ENCODE peak calls at places on chromosomes 3 and 15, in five cellular contexts. M is A549, I is left lung, T is right atrium auricular region, N is lung. U is an unnamed sample.

GRCh38 chr15:81939604-81940440 is 106.0 kb downstream of the MEX3B start:
- DNase-seq in N (no peak), I (no peak), M (peak), T (no peak), U (no peak)

GRCh38 chr15:56307180-56307579 is 58.0 kb upstream of the TEX9 start:
- DNase-seq in N (no peak), I (no peak), M (no peak), T (no peak), U (no peak)

GRCh38 chr3:77915341-77915740 is 875.4 kb downstream of the ROBO2 start:
- DNase-seq in M (no peak), T (no peak), N (no peak), I (no peak), U (no peak)

GRCh38 chr3:178131801-178132200 is 404.4 kb upstream of the KCNMB2 start:
- DNase-seq in M (no peak), N (no peak), I (no peak), T (no peak), U (no peak)

GRCh38 chr15:39133201-39133600 is 447.7 kb upstream of the THBS1 start:
- DNase-seq in I (no peak), T (no peak), N (no peak), M (peak), U (no peak)

GRCh38 chr3:63479661-63480035 is 172.8 kb upstream of the SNTN start:
- DNase-seq in I (no peak), M (no peak), N (no peak), T (no peak), U (peak)

GRCh38 chr3:152232679-152233078 is 36.0 kb upstream of the MBNL1 start:
- DNase-seq in I (no peak), N (no peak), T (no peak), M (no peak), U (no peak)

GRCh38 chr15:49152552-49153337 is 2.7 kb downstream of the COPS2 start:
- DNase-seq in T (no peak), N (no peak), M (no peak), I (no peak), U (no peak)

GRCh38 chr3:31576521-31576920 is 43.8 kb downstream of the STT3B start:
- DNase-seq in I (no peak), M (no peak), T (no peak), N (no peak), U (no peak)

GRCh38 chr3:77648214-77648613 is 608.3 kb downstream of the ROBO2 start:
- DNase-seq in T (no peak), I (no peak), M (no peak), N (no peak), U (no peak)

GRCh38 chr15:40762919-40763800 is 708 bp upstream of the GCHFR start:
- DNase-seq in M (no peak), T (peak), N (peak), I (peak), U (peak)

GRCh38 chr15:56918907-56919707 is 663 bp downstream of the TCF12 start:
- DNase-seq in T (peak), M (peak), I (peak), N (peak), U (peak)

GRCh38 chr15:97909291-97909891 is 51.1 kb upstream of the ARRDC4 start:
- DNase-seq in M (peak), N (peak), T (peak), I (peak), U (peak)

GRCh38 chr3:122493296-122493695 is 21.4 kb downstream of the KPNA1 start:
- DNase-seq in N (no peak), T (no peak), I (no peak), M (no peak), U (no peak)

GRCh38 chr15:68176601-68177000 is 28.5 kb downstream of the CALML4 start:
- DNase-seq in M (no peak), N (no peak), T (no peak), I (no peak), U (no peak)

GRCh38 chr15:99564221-99565030 is 1.4 kb upstream of the MEF2A start:
- DNase-seq in T (peak), N (no peak), I (peak), M (no peak), U (peak)

GRCh38 chr15:25185791-25186190 is 231.0 kb downstream of the SNRPN start:
- DNase-seq in I (no peak), M (no peak), T (no peak), N (no peak), U (no peak)

GRCh38 chr3:51734572-51734907 is 27.7 kb downstream of the GRM2 start:
- DNase-seq in N (no peak), I (no peak), M (no peak), T (no peak), U (no peak)

GRCh38 chr3:156151824-156152428 is 31.5 kb downstream of the KCNAB1 start:
- DNase-seq in N (peak), T (peak), M (peak), I (peak), U (peak)

GRCh38 chr3:132255041-132255745 is 62.0 kb upstream of the ACP3 start:
- DNase-seq in T (no peak), M (no peak), I (no peak), N (no peak), U (no peak)

GRCh38 chr3:70308760-70309159 is 3.7 kb downstream of the MDFIC2 start:
- DNase-seq in N (no peak), I (no peak), M (no peak), T (no peak), U (no peak)

GRCh38 chr3:125238759-125239158 is 26.2 kb upstream of the SLC12A8 start:
- DNase-seq in N (no peak), T (no peak), M (no peak), I (no peak), U (no peak)

GRCh38 chr3:134260984-134261383 is 10.3 kb upstream of the RYK start:
- DNase-seq in I (no peak), N (no peak), T (no peak), M (no peak), U (no peak)

GRCh38 chr3:37599186-37599585 is 262.5 kb upstream of the CTDSPL start:
- DNase-seq in T (no peak), N (no peak), M (no peak), I (no peak), U (no peak)

GRCh38 chr3:70861234-70861633 is 548.8 kb upstream of the MDFIC2 start:
- DNase-seq in T (no peak), M (no peak), N (no peak), I (no peak), U (no peak)

GRCh38 chr3:95654567-95655362 is 1159.6 kb upstream of the EPHA6 start:
- DNase-seq in N (no peak), M (peak), I (no peak), T (no peak), U (no peak)

GRCh38 chr15:39028069-39028468 is 463.5 kb upstream of the RASGRP1 start:
- DNase-seq in I (no peak), M (peak), T (peak), N (no peak), U (peak)

GRCh38 chr3:18424862-18425640 is at the start of gene SATB1:
- DNase-seq in I (peak), M (no peak), T (peak), N (peak), U (peak)

GRCh38 chr3:180322829-180323228 is 279.1 kb upstream of the TTC14 start:
- DNase-seq in N (no peak), I (no peak), M (no peak), T (no peak), U (no peak)

DNA sequence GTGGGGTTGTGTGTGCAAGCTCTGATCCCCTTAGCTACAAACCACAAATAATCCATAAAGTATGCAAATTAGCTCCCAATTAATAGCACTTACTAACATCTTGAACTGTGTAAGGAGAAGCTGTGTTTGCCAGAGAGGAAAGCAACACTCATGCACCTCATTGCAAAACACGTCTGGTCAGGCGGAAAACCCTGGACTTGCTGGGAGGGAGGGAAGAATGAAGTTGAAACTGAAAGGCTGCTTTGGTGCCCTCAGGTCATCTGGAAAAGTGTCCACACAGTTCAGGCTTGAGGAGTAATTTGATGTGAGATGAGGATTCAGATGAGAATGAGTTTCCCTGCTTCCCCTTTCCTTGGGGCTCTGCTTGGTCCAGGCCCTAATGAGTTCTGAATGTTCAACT is 185.5 kb upstream of the ANKRD28 start:
- DNase-seq in I (no peak), T (no peak), M (no peak), N (no peak), U (no peak)
- H3K4me3 ChIP-seq in I (no peak), T (no peak), M (no peak), N (no peak), U (no peak)

GRCh38 chr3:59442056-59442455 is 392.2 kb upstream of the CFAP20DC start:
- DNase-seq in N (no peak), I (no peak), M (no peak), T (no peak), U (no peak)
- TF ChIP-seq CTCF in N (no peak), I (no peak), M (no peak), T (no peak), U (no peak)

GRCh38 chr15:59791079-59791478 is 102.0 kb upstream of the BNIP2 start:
- DNase-seq in N (no peak), M (no peak), T (no peak), I (no peak), U (no peak)
- H3K27ac ChIP-seq in N (no peak), M (no peak), T (no peak), I (no peak), U (no peak)

GRCh38 chr15:23860290-23860751 is 173.2 kb upstream of the NDN start:
- DNase-seq in I (no peak), N (no peak), M (no peak), T (no peak), U (no peak)
- H3K4me3 ChIP-seq in I (no peak), N (no peak), M (no peak), T (no peak), U (no peak)

GRCh38 chr3:168884353-168884903 is 779.1 kb downstream of the MECOM start:
- DNase-seq in I (no peak), N (no peak), T (no peak), M (no peak), U (peak)

GRCh38 chr3:168885028-168885427 is 778.5 kb downstream of the MECOM start:
- DNase-seq in I (no peak), M (no peak), N (no peak), T (no peak), U (no peak)

GRCh38 chr3:168894204-168894603 is 769.3 kb downstream of the MECOM start:
- DNase-seq in N (no peak), M (no peak), T (no peak), I (no peak), U (no peak)

GRCh38 chr3:168889666-168890065 is 773.8 kb downstream of the MECOM start:
- DNase-seq in M (no peak), T (no peak), I (no peak), N (no peak), U (no peak)

GRCh38 chr3:168888781-168889180 is 774.7 kb downstream of the MECOM start:
- DNase-seq in M (no peak), N (no peak), T (no peak), I (no peak), U (no peak)
- TF ChIP-seq CTCF in M (no peak), N (no peak), T (no peak), I (no peak), U (no peak)

GRCh38 chr3:47012342-47013230 is 33.1 kb downstream of the NBEAL2 start:
- DNase-seq in T (no peak), N (no peak), M (no peak), I (peak), U (no peak)
- H3K27ac ChIP-seq in T (no peak), N (no peak), M (no peak), I (no peak), U (no peak)

GRCh38 chr3:24525557-24525956 is 30.9 kb upstream of the THRB start:
- DNase-seq in M (no peak), N (no peak), T (no peak), I (no peak), U (no peak)
- H3K4me3 ChIP-seq in M (no peak), N (no peak), T (no peak), I (no peak), U (no peak)

GRCh38 chr3:184526158-184526483 is 35.5 kb upstream of the EPHB3 start:
- DNase-seq in N (no peak), M (no peak), T (no peak), I (no peak), U (no peak)
- TF ChIP-seq CTCF in N (no peak), M (no peak), T (no peak), I (no peak), U (no peak)

DNA sequence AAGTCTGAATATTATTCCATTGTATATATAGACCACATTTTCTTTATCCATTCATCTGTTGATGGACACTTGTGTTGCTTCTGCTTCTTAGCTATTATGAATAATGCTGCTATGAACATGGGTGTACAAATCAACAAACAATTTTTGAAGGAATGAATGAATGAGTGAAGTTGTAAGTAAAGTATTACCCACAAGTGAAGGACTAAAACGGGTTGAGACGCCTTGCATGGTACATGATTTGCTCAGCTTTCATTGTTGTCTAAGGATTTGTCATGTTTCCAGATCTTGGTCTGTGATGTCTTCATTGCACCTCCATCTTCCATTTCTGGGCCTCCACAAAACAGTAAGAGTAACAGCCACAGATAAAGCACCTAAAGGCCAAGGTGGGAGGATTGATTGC is 20.5 kb downstream of the IFT122 start:
- DNase-seq in N (no peak), T (no peak), I (no peak), M (no peak), U (no peak)
- H3K27ac ChIP-seq in N (no peak), T (peak), I (no peak), M (no peak), U (no peak)

GRCh38 chr15:61917457-61917856 is 142.8 kb downstream of the VPS13C start:
- DNase-seq in I (no peak), T (no peak), M (no peak), N (no peak), U (no peak)
- H3K4me3 ChIP-seq in I (no peak), T (no peak), M (no peak), N (no peak), U (no peak)